ENCODE peak calls at places on chromosomes 11 and 22, in four cellular contexts. M, S, U and K are unnamed samples.

GRCh38 chr22:35292786-35293185 is 6.9 kb upstream of the TOM1 start:
- DNase-seq in M (no peak), S (no peak), U (no peak), K (no peak)

GRCh38 chr11:101401245-101401644 is 182.6 kb downstream of the TRPC6 start:
- DNase-seq in S (no peak), M (no peak), U (no peak), K (no peak)

GRCh38 chr11:92376146-92376599 is 151.6 kb downstream of the FAT3 start:
- DNase-seq in U (no peak), M (no peak), S (no peak), K (no peak)

GRCh38 chr11:22674470-22675426 is 8.3 kb downstream of the GAS2 start:
- DNase-seq in M (no peak), U (no peak), S (no peak), K (no peak)

GRCh38 chr11:67055812-67056211 is 835 bp upstream of the RHOD start:
- DNase-seq in S (peak), M (no peak), U (no peak), K (no peak)

GRCh38 chr11:82733444-82734119 is at the start of gene FAM181B:
- DNase-seq in M (peak), S (peak), U (peak), K (peak)

GRCh38 chr11:36109850-36110606 is 166.2 kb downstream of the LDLRAD3 start:
- DNase-seq in M (no peak), U (peak), S (peak), K (no peak)

GRCh38 chr11:56172256-56172835 is 4.1 kb upstream of the OR5J2 start:
- DNase-seq in S (no peak), U (no peak), M (no peak), K (no peak)

GRCh38 chr22:41092847-41093371 is 517 bp downstream of the EP300 start:
- DNase-seq in M (peak), S (peak), U (no peak), K (no peak)

GRCh38 chr11:114433376-114433775 is 5.9 kb upstream of the REXO2 start:
- DNase-seq in S (no peak), U (no peak), M (no peak), K (no peak)

GRCh38 chr22:47151490-47151889 is 389.0 kb downstream of the TBC1D22A start:
- DNase-seq in M (no peak), U (no peak), S (no peak), K (no peak)

GRCh38 chr22:45201678-45202332 is 38.1 kb downstream of the NUP50 start:
- DNase-seq in M (no peak), S (no peak), U (no peak), K (no peak)

GRCh38 chr22:27879923-27880322 is 39.1 kb downstream of the PITPNB start:
- DNase-seq in M (peak), U (peak), S (no peak), K (no peak)